ENCODE peak calls at places on chromosome 16, in eight cellular contexts. W is lower leg skin, A is tibial nerve, X is ovary, H is neural progenitor cell, D is Calu3, C is GM23338, O is AG04449. K is an unnamed sample.

GRCh38 chr16:56950455-56950854 is 11.3 kb upstream of the CETP start:
- DNase-seq in C (no peak), H (no peak), A (no peak), W (no peak), X (no peak), D (no peak), O (no peak), K (no peak)

GRCh38 chr16:85657996-85658395 is 30.8 kb downstream of the GINS2 start:
- DNase-seq in D (no peak), C (no peak), O (no peak), X (no peak), A (no peak), W (no peak), H (no peak), K (no peak)

GRCh38 chr16:84925092-84925772 is 86.1 kb downstream of the ZDHHC7 start:
- DNase-seq in C (peak), A (peak), W (no peak), H (peak), D (peak), X (peak), O (no peak), K (peak)

GRCh38 chr16:28520672-28521071 is 14.0 kb upstream of the IL27 start:
- DNase-seq in W (no peak), D (no peak), A (no peak), C (no peak), H (no peak), O (no peak), X (no peak), K (no peak)

GRCh38 chr16:28826141-28826540 is 3.3 kb downstream of the ATXN2L start:
- DNase-seq in D (no peak), A (no peak), W (no peak), X (no peak), O (no peak), C (no peak), H (no peak), K (no peak)

GRCh38 chr16:55955845-55956244 is 80.7 kb upstream of the CES5A start:
- DNase-seq in W (no peak), A (no peak), X (peak), H (no peak), O (no peak), C (no peak), D (no peak), K (no peak)

GRCh38 chr16:72989203-72989991 is 58.5 kb downstream of the ZFHX3 start:
- DNase-seq in W (peak), H (no peak), A (peak), X (no peak), C (no peak), O (peak), D (peak), K (no peak)

GRCh38 chr16:68369697-68370096 is 58.9 kb downstream of the PRMT7 start:
- DNase-seq in O (no peak), W (no peak), H (no peak), A (no peak), X (no peak), D (no peak), C (no peak), K (peak)

GRCh38 chr16:424033-424622 is 1.3 kb upstream of the RAB11FIP3 start:
- DNase-seq in H (peak), W (peak), C (no peak), A (peak), D (no peak), X (peak), O (peak), K (no peak)

GRCh38 chr16:27369806-27370205 is 32.2 kb upstream of the IL21R start:
- DNase-seq in A (no peak), X (no peak), C (no peak), W (no peak), D (no peak), H (no peak), O (no peak), K (no peak)

GRCh38 chr16:30351586-30352419 is 3.3 kb downstream of the CD2BP2 start:
- DNase-seq in X (peak), C (no peak), W (no peak), H (no peak), D (no peak), O (peak), A (peak), K (no peak)

GRCh38 chr16:57071840-57072541 is 20.4 kb upstream of the CPNE2 start:
- DNase-seq in X (no peak), D (peak), A (no peak), H (no peak), W (no peak), O (no peak), C (no peak), K (no peak)

GRCh38 chr16:89133457-89134127 is 38.0 kb upstream of the CDH15 start:
- DNase-seq in W (no peak), C (no peak), A (no peak), H (no peak), D (no peak), O (no peak), X (peak), K (no peak)

GRCh38 chr16:89131783-89132182 is 38.1 kb downstream of the ACSF3 start:
- DNase-seq in D (no peak), C (no peak), H (no peak), X (peak), W (no peak), O (no peak), A (no peak), K (no peak)

GRCh38 chr16:89130448-89130847 is 36.8 kb downstream of the ACSF3 start:
- DNase-seq in H (no peak), O (no peak), A (no peak), D (no peak), X (no peak), C (no peak), W (no peak), K (no peak)

GRCh38 chr16:89134269-89134668 is 37.3 kb upstream of the CDH15 start:
- DNase-seq in H (no peak), A (no peak), X (peak), W (no peak), O (no peak), C (no peak), D (no peak), K (no peak)

DNA sequence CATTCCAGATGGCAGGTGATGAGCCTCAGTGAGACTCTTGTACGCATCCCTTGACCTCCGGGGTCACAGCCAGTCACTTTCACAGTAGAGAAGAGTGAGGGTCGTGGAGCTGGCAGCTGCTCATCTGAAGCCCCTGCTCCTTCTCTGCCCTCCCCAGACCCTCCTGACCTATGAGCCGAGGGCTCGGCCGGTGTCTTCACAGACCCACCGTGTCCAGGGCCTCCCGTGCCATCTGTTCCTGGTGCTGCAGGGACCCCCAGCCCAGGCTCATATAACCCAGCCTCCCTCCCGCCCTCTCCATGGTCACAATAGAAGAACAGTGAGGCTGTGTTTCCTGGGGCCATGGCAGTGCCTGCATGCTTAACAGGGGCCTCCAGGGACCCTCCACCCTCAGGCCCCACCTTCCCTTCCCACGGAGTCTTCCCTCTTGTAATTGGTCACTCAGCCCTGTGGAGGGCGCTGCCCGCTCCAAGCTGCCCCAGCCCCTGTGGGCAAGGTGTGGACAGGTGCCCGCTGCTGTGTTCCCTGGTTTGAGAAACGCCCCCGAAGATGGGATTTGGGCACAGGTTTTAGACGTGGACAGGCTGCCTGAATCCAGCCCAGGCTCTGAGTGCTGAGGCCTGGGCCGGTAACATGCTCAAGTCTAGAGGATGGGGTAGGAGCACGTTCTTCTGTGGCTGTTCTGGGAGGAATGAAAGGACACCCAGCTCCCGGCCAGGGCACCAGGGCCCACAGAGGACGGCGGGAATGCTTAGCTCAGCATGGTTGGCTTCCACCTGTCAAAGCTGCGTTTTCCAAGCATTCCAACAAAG is 38.7 kb downstream of the ACSF3 start:
- DNase-seq in O (no peak), X (peak), W (no peak), D (no peak), H (no peak), A (no peak), C (no peak), K (no peak)
- TF ChIP-seq CTCF in O (no peak), X (no peak), W (no peak), D (no peak), H (peak), A (no peak), C (peak), K (no peak)

DNA sequence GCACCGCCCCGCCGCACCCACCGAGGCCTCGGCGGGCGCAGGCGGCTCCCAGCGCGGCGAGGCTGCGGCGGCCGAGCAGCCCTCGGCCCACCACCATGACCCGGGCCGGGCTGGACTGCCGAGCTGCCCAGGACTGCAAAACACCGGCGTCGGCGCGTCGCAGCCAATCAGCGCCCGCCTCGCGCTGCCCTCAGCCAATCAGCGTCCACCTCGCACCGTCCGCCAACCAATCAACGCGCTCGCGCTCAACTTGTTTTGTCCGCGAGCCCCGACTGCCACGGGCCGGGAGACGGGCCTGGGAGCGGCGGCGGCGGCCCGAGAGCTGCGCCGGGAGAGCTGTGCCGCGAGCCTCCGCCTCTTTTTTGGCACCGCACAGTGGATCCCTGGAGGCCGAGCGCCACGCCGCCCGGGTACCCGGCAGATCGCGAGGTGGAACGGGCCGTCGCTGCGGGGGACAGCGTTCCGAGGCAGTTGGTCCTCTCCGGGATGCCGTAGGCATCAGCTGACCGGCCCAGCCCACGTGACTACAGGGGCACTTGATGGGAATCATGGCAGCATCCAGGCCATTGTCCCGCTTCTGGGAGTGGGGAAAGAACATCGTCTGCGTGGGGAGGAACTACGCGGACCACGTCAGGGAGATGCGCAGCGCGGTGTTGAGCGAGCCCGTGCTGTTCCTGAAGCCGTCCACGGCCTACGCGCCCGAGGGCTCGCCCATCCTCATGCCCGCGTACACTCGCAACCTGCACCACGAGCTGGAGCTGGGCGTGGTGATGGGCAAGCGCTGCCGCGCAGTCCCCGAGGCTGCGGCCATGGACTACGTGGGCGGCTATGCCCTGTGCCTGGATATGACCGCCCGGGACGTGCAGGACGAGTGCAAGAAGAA is at the start of the genes FAHD1 and HAGH:
- DNase-seq in W (peak), X (peak), D (peak), A (peak), H (peak), C (peak), O (peak), K (peak)
- TF ChIP-seq CTCF in W (no peak), X (peak), D (no peak), A (no peak), H (no peak), C (no peak), O (no peak), K (no peak)

GRCh38 chr16:54431997-54432367 is 145.4 kb upstream of the IRX3 start:
- DNase-seq in W (no peak), X (no peak), D (no peak), A (no peak), H (no peak), O (no peak), C (no peak), K (no peak)

GRCh38 chr16:54431041-54431996 is 144.7 kb upstream of the IRX3 start:
- DNase-seq in A (no peak), C (no peak), O (peak), H (no peak), D (no peak), W (no peak), X (no peak), K (no peak)

GRCh38 chr16:54430491-54431030 is 144.0 kb upstream of the IRX3 start:
- DNase-seq in W (no peak), A (no peak), H (peak), D (no peak), X (no peak), C (no peak), O (peak), K (no peak)

GRCh38 chr16:54434859-54435258 is 148.3 kb upstream of the IRX3 start:
- DNase-seq in O (no peak), C (no peak), H (no peak), A (no peak), D (no peak), W (no peak), X (no peak), K (no peak)

DNA sequence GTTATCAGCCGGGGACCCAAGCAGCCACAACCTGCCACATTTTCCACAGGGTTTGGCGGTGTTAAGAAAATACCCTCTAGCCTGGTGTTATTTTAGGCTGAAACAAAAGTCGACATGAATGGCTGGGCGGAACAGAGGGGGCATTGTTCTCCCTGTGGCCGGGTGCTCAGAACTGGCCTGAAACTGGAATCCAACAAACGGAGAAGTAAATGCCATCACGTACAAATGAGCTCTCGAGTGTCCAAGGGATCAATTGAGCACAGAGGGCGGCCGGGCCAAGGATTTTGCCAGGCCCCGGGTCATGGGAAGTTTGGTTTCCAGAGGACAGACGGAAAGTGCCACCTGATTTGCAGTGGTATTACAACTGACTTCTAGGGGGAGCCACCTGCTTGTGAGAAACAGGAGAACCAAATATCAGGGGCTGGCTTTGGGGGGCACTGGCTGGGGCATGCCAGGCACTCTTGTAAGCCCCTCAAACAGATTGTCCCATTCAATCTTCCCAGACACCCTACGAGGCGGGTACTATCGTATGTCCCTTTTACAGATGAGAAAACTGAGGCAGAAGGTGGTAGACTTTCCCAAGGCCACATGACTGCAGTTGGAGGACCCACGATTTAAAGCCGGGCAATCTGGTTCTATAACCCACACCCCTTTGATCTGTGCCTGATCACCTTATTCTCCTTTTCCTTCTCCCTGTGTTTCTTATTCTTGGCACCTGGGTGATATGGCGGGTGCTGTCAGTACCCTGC is 146.1 kb upstream of the IRX3 start:
- DNase-seq in C (peak), W (no peak), O (no peak), A (no peak), H (peak), D (peak), X (no peak), K (no peak)
- TF ChIP-seq CTCF in C (peak), W (no peak), O (no peak), A (no peak), H (peak), D (no peak), X (no peak), K (no peak)

GRCh38 chr16:71441348-71441781 is 489 bp downstream of the TLE7 start:
- DNase-seq in O (no peak), C (peak), X (no peak), W (no peak), A (no peak), D (no peak), H (no peak), K (peak)
- TF ChIP-seq CTCF in O (peak), C (peak), X (no peak), W (no peak), A (no peak), D (peak), H (peak), K (peak)

GRCh38 chr16:59412275-59412841 is 678.2 kb upstream of the GOT2 start:
- DNase-seq in H (peak), O (no peak), A (no peak), W (no peak), X (no peak), D (no peak), C (peak), K (no peak)
- TF ChIP-seq CTCF in H (peak), O (peak), A (no peak), W (no peak), X (no peak), D (no peak), C (peak), K (no peak)

GRCh38 chr16:71843517-71844031 is 2.2 kb upstream of the ATXN1L start:
- DNase-seq in W (no peak), A (no peak), C (no peak), D (no peak), O (no peak), X (no peak), H (no peak), K (no peak)
- TF ChIP-seq CTCF in W (no peak), A (no peak), C (no peak), D (no peak), O (no peak), X (no peak), H (no peak), K (no peak)

GRCh38 chr16:67190041-67190440 is at the start of gene EXOC3L1:
- DNase-seq in D (no peak), X (no peak), W (no peak), C (peak), O (no peak), A (no peak), H (no peak), K (no peak)

GRCh38 chr16:67190448-67191399 is 788 bp upstream of the EXOC3L1 start:
- DNase-seq in C (no peak), X (no peak), O (no peak), D (no peak), A (no peak), W (no peak), H (no peak), K (no peak)

GRCh38 chr16:67192781-67193260 is 866 bp downstream of the E2F4 start:
- DNase-seq in A (no peak), X (no peak), W (no peak), C (no peak), H (no peak), O (no peak), D (no peak), K (no peak)

GRCh38 chr16:67191410-67191994 is 453 bp upstream of the E2F4 start:
- DNase-seq in C (no peak), W (no peak), O (no peak), A (no peak), D (no peak), H (no peak), X (no peak), K (no peak)

GRCh38 chr16:67191995-67192681 is at the start of gene E2F4:
- DNase-seq in W (peak), O (peak), C (peak), A (peak), H (peak), X (peak), D (peak), K (peak)
- TF ChIP-seq CTCF in W (no peak), O (no peak), C (no peak), A (no peak), H (no peak), X (no peak), D (no peak), K (no peak)

GRCh38 chr16:50594332-50595260 is 46.4 kb downstream of the NKD1 start:
- DNase-seq in D (no peak), W (no peak), A (no peak), C (no peak), X (no peak), O (no peak), H (no peak), K (no peak)
- TF ChIP-seq CTCF in D (no peak), W (no peak), A (no peak), C (no peak), X (no peak), O (no peak), H (no peak), K (no peak)